ENCODE peak calls at places on chromosomes 12 and 14, in five cellular contexts. N is neuronal stem cell, U is body of pancreas, X is SK-N-SH, J is ascending aorta. M is an unnamed sample.

GRCh38 chr12:114662512-114663177 is 21.3 kb downstream of the TBX3 start:
- DNase-seq in N (no peak), U (peak; percentile 92), X (peak; percentile 73), J (no peak), M (no peak)

GRCh38 chr14:27660683-27661082 is 1062.8 kb upstream of the NOVA1 start:
- DNase-seq in N (no peak), U (no peak), X (no peak), J (no peak), M (no peak)

GRCh38 chr14:94598816-94599655 is 13.2 kb upstream of the SERPINA3 start:
- DNase-seq in N (no peak), U (peak; percentile 94), X (no peak), J (peak; percentile 50), M (no peak)

GRCh38 chr14:92551066-92551841 is 37.7 kb downstream of the RIN3 start:
- DNase-seq in N (no peak), U (no peak), X (no peak), J (no peak), M (no peak)

GRCh38 chr12:102169922-102170698 is 27.5 kb downstream of the PMCH start:
- DNase-seq in N (no peak), U (peak; percentile 16), X (peak; percentile 24), J (no peak), M (no peak)

GRCh38 chr14:36068777-36069534 is 107.6 kb downstream of the PTCSC3 start:
- DNase-seq in N (no peak), U (no peak), X (no peak), J (no peak), M (no peak)

GRCh38 chr14:81584495-81584894 is 50.8 kb upstream of the SEL1L start:
- DNase-seq in N (no peak), U (no peak), X (no peak), J (no peak), M (no peak)

GRCh38 chr14:33356167-33356566 is 417.5 kb downstream of the NPAS3 start:
- DNase-seq in N (no peak), U (no peak), X (no peak), J (no peak), M (no peak)

GRCh38 chr12:115867854-115868253 is 409.6 kb downstream of the MED13L start:
- DNase-seq in N (no peak), U (no peak), X (no peak), J (no peak), M (no peak)

GRCh38 chr14:56333361-56334279 is 215.4 kb downstream of the PELI2 start:
- DNase-seq in N (no peak), U (peak; percentile 12), X (no peak), J (no peak), M (no peak)

GRCh38 chr12:51871126-51871525 is 16.8 kb upstream of the ANKRD33 start:
- DNase-seq in N (no peak), U (no peak), X (no peak), J (no peak), M (no peak)

DNA sequence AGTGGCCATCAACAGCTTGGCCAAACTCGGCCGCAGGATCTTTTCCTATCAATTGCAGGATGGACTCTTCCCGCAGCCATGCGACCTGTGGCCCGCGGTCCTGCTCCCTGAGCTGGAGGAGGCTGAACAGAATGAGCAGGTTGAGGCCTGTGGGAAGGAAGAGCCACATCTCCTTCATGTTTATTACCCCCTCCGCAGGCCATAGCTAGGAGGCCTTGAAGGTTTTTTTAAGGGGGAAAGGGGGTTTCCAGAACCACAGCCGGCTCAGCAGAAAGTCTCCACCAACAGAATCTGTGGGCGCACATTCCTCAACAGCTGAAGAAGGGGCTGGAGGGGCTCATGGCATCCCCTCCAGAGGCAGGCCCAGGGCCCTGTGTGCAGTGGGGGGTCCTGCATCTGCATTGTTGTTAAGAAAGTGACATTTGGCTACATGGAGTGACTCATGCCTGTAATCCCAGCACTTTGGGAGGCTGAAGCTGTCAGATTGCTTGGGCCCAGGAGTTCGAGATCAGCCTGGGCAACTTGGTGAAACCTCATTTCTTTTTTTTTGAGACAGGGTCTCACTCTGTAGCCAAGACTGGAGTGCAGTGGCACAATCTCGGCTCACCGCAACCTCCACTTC is 25.2 kb upstream of the PPP1R13B start:
- DNase-seq in N (no peak), U (no peak), X (no peak), J (no peak), M (no peak)
- H3K27ac ChIP-seq in N (peak overlapping the region; percentile 1), U (peak overlapping the region; percentile 68), X (no peak overlapping the region), J (no peak overlapping the region), M (peak overlapping the region; percentile 87)

GRCh38 chr12:123436017-123436964 is at the start of gene RILPL2:
- DNase-seq in N (peak; percentile 49), U (peak; percentile 89), X (peak; percentile 88), J (peak; percentile 79), M (peak; percentile 53)
- H3K27ac ChIP-seq in N (no peak within 1 kb of the TSS), U (peak within 1 kb of the TSS; percentile 63), X (peak within 1 kb of the TSS; percentile 30), J (peak within 1 kb of the TSS; percentile 90), M (peak within 1 kb of the TSS; percentile 90)

GRCh38 chr12:122918827-122919226 is 22.9 kb upstream of the VPS37B start:
- DNase-seq in N (no peak), U (no peak), X (no peak), J (no peak), M (no peak)

GRCh38 chr12:122920687-122921086 is 24.8 kb upstream of the VPS37B start:
- DNase-seq in N (no peak), U (no peak), X (no peak), J (no peak), M (no peak)

GRCh38 chr12:122921917-122922316 is 26.0 kb upstream of the VPS37B start:
- DNase-seq in N (no peak), U (peak; percentile 23), X (no peak), J (no peak), M (no peak)

DNA sequence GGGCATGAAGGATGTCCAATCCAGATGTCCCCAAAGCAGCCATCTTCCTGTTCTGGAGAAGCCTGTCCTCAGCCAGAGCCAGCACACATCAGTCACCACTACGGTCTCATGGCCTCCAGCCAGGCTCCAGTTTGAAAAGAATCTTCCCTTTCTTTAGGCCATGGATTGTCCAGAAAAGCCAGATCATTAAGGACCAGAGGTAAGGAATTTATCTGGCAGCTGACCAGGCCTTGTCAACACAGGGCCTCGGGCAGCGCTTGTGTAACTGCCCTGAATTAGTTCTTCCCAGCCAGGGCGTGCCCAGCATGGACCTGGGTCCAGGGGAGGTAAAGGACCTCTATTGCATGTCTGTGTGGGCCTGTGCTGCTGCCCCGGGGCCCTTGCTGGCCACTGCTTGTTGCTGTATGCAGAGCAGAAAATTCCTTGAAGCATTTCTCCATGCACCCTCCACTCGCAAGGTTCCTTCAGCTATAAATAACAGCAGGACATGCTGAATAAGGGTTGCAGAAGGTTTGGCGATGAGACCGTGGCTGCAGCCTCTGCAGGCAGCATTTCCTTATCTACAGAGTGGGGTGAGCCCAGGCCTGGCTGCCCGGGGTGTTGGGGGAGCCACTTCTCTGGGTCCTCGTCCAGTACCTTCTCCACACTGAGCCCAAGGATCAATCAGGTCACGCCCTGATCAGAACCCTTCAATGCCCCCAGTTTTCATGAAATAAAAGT is 21.7 kb upstream of the VPS37B start:
- DNase-seq in N (no peak), U (peak; percentile 69), X (no peak), J (no peak), M (no peak)
- H3K27ac ChIP-seq in N (no peak overlapping the region), U (peak overlapping the region; percentile 45), X (no peak overlapping the region), J (peak overlapping the region; percentile 9), M (peak overlapping the region; percentile 61)

DNA sequence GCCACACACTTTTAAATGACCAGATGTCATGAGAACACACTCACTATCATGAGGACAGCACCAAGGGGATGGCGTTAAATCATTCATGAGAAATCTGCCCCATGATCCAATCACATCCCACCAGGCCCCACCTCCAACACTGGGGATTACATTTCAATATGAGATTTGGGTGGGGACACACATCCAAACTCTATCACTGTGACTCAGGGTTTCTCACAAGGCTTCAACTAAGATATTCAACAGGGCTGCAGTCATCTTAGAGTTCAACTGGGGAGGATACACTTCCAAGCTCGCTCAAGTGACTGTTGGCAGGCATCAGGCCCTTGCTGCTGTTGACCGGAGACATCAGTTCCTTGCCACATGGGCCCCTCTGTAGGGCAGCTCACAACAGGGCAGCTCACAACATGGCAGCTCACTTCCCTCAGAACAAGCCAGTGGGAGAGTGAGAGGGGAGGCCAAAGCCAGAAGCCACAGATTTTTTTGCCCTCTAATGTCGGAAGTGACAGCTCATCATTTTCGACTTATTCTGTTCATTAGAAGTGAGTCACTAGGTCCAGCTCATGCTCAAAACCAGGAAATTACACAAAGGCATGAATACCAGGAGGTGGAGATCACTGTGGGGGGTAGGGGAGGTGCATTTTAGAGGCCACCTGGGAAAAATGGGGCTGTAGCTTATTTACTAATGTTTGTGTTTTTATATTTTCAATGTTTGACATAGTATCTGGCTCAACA is 50.8 kb upstream of the PTHLH start:
- DNase-seq in N (no peak), U (no peak), X (no peak), J (no peak), M (no peak)
- H3K27ac ChIP-seq in N (no peak overlapping the region), U (no peak overlapping the region), X (no peak overlapping the region), J (no peak overlapping the region), M (peak overlapping the region; percentile 48)

GRCh38 chr12:123034022-123034541 is 53.6 kb downstream of the ARL6IP4 start:
- DNase-seq in N (no peak), U (no peak), X (no peak), J (no peak), M (no peak)

GRCh38 chr12:123032736-123033391 is 52.4 kb downstream of the ARL6IP4 start:
- DNase-seq in N (no peak), U (no peak), X (no peak), J (no peak), M (no peak)

GRCh38 chr12:123031171-123031845 is 50.8 kb downstream of the ARL6IP4 start:
- DNase-seq in N (no peak), U (no peak), X (no peak), J (no peak), M (no peak)

GRCh38 chr12:123034865-123035264 is 54.4 kb downstream of the ARL6IP4 start:
- DNase-seq in N (no peak), U (no peak), X (no peak), J (no peak), M (no peak)

GRCh38 chr12:123033392-123034021 is 53.0 kb downstream of the ARL6IP4 start:
- DNase-seq in N (no peak), U (no peak), X (no peak), J (no peak), M (no peak)
- H3K27ac ChIP-seq in N (no peak overlapping the region), U (no peak overlapping the region), X (no peak overlapping the region), J (no peak overlapping the region), M (no peak overlapping the region)

GRCh38 chr14:51776102-51776894 is 84.1 kb upstream of the GNG2 start:
- DNase-seq in N (peak; percentile 51), U (peak; percentile 49), X (peak; percentile 87), J (no peak), M (no peak)
- H3K27ac ChIP-seq in N (no peak overlapping the region), U (no peak overlapping the region), X (no peak overlapping the region), J (no peak overlapping the region), M (no peak overlapping the region)

M was measured in esophagus squamous epithelium.